ENCODE peak calls at places on chromosomes 3 and 15, in nine cellular contexts. One of them, this sample, is unnamed.

GRCh38 chr15:67670647-67671305 is 128.3 kb downstream of the MAP2K5 start:
- DNase-seq in non-pigmented ciliary epithelial cell: no peak
- DNase-seq in stimulated activated CD4-positive, alpha-beta T cell treated with anti-CD3 and anti-CD28 coated beads, Interleukin-15, amount 100 ng/mL, for 48 hours: no peak
- DNase-seq in cardiac fibroblast: peak; percentile 9
- DNase-seq in Panc1: no peak
- DNase-seq in endothelial cell: no peak
- DNase-seq in pulmonary artery endothelial cell: no peak
- DNase-seq in activated T-cell treated with anti-CD3 and anti-CD28 coated beads, Interleukin-2, amount 50 U/mL, for 72 hours: no peak
- DNase-seq in activated gamma-delta T cell: no peak
- DNase-seq in this sample: no peak

GRCh38 chr3:9468460-9468859 is 71.0 kb downstream of the SETD5 start:
- DNase-seq in non-pigmented ciliary epithelial cell: no peak
- DNase-seq in stimulated activated CD4-positive, alpha-beta T cell treated with anti-CD3 and anti-CD28 coated beads, Interleukin-15, amount 100 ng/mL, for 48 hours: peak; percentile 25
- DNase-seq in cardiac fibroblast: no peak
- DNase-seq in Panc1: no peak
- DNase-seq in endothelial cell: no peak
- DNase-seq in pulmonary artery endothelial cell: no peak
- DNase-seq in activated T-cell treated with anti-CD3 and anti-CD28 coated beads, Interleukin-2, amount 50 U/mL, for 72 hours: peak; percentile 16
- DNase-seq in activated gamma-delta T cell: no peak
- DNase-seq in this sample: no peak

GRCh38 chr3:69330891-69331400 is 54.9 kb downstream of the FRMD4B start:
- DNase-seq in non-pigmented ciliary epithelial cell: no peak
- DNase-seq in stimulated activated CD4-positive, alpha-beta T cell treated with anti-CD3 and anti-CD28 coated beads, Interleukin-15, amount 100 ng/mL, for 48 hours: no peak
- DNase-seq in cardiac fibroblast: peak; percentile 72
- DNase-seq in Panc1: no peak
- DNase-seq in endothelial cell: no peak
- DNase-seq in pulmonary artery endothelial cell: peak; percentile 70
- DNase-seq in activated T-cell treated with anti-CD3 and anti-CD28 coated beads, Interleukin-2, amount 50 U/mL, for 72 hours: no peak
- DNase-seq in activated gamma-delta T cell: no peak
- DNase-seq in this sample: no peak

GRCh38 chr3:119013951-119014350 is 20.7 kb downstream of the IGSF11 start:
- DNase-seq in non-pigmented ciliary epithelial cell: no peak
- DNase-seq in stimulated activated CD4-positive, alpha-beta T cell treated with anti-CD3 and anti-CD28 coated beads, Interleukin-15, amount 100 ng/mL, for 48 hours: no peak
- DNase-seq in cardiac fibroblast: no peak
- DNase-seq in Panc1: no peak
- DNase-seq in endothelial cell: no peak
- DNase-seq in pulmonary artery endothelial cell: no peak
- DNase-seq in activated T-cell treated with anti-CD3 and anti-CD28 coated beads, Interleukin-2, amount 50 U/mL, for 72 hours: no peak
- DNase-seq in activated gamma-delta T cell: no peak
- DNase-seq in this sample: no peak

GRCh38 chr3:6785726-6786125 is 75.2 kb upstream of the GRM7 start:
- DNase-seq in non-pigmented ciliary epithelial cell: peak; percentile 11
- DNase-seq in stimulated activated CD4-positive, alpha-beta T cell treated with anti-CD3 and anti-CD28 coated beads, Interleukin-15, amount 100 ng/mL, for 48 hours: no peak
- DNase-seq in cardiac fibroblast: no peak
- DNase-seq in Panc1: no peak
- DNase-seq in endothelial cell: no peak
- DNase-seq in pulmonary artery endothelial cell: no peak
- DNase-seq in activated T-cell treated with anti-CD3 and anti-CD28 coated beads, Interleukin-2, amount 50 U/mL, for 72 hours: no peak
- DNase-seq in activated gamma-delta T cell: no peak
- DNase-seq in this sample: no peak

GRCh38 chr3:128617557-128618397 is 32.8 kb downstream of the RPN1 start:
- DNase-seq in non-pigmented ciliary epithelial cell: peak; percentile 68
- DNase-seq in stimulated activated CD4-positive, alpha-beta T cell treated with anti-CD3 and anti-CD28 coated beads, Interleukin-15, amount 100 ng/mL, for 48 hours: peak; percentile 93
- DNase-seq in cardiac fibroblast: peak; percentile 98
- DNase-seq in Panc1: peak; percentile 78
- DNase-seq in endothelial cell: peak; percentile 99
- DNase-seq in pulmonary artery endothelial cell: peak; percentile 83
- DNase-seq in activated T-cell treated with anti-CD3 and anti-CD28 coated beads, Interleukin-2, amount 50 U/mL, for 72 hours: peak; percentile 99
- DNase-seq in activated gamma-delta T cell: peak; percentile 98
- DNase-seq in this sample: peak; percentile 99

GRCh38 chr3:81274671-81275070 is 486.8 kb downstream of the GBE1 start:
- DNase-seq in non-pigmented ciliary epithelial cell: no peak
- DNase-seq in stimulated activated CD4-positive, alpha-beta T cell treated with anti-CD3 and anti-CD28 coated beads, Interleukin-15, amount 100 ng/mL, for 48 hours: no peak
- DNase-seq in cardiac fibroblast: peak; percentile 31
- DNase-seq in Panc1: no peak
- DNase-seq in endothelial cell: no peak
- DNase-seq in pulmonary artery endothelial cell: no peak
- DNase-seq in activated T-cell treated with anti-CD3 and anti-CD28 coated beads, Interleukin-2, amount 50 U/mL, for 72 hours: no peak
- DNase-seq in activated gamma-delta T cell: no peak
- DNase-seq in this sample: no peak

GRCh38 chr15:67103869-67104268 is 38.5 kb downstream of the SMAD3 start:
- DNase-seq in non-pigmented ciliary epithelial cell: no peak
- DNase-seq in stimulated activated CD4-positive, alpha-beta T cell treated with anti-CD3 and anti-CD28 coated beads, Interleukin-15, amount 100 ng/mL, for 48 hours: no peak
- DNase-seq in cardiac fibroblast: no peak
- DNase-seq in Panc1: no peak
- DNase-seq in endothelial cell: no peak
- DNase-seq in pulmonary artery endothelial cell: no peak
- DNase-seq in activated T-cell treated with anti-CD3 and anti-CD28 coated beads, Interleukin-2, amount 50 U/mL, for 72 hours: no peak
- DNase-seq in activated gamma-delta T cell: no peak
- DNase-seq in this sample: no peak

GRCh38 chr15:82944840-82945239 is 7.7 kb downstream of the HOMER2 start:
- DNase-seq in non-pigmented ciliary epithelial cell: no peak
- DNase-seq in stimulated activated CD4-positive, alpha-beta T cell treated with anti-CD3 and anti-CD28 coated beads, Interleukin-15, amount 100 ng/mL, for 48 hours: no peak
- DNase-seq in cardiac fibroblast: no peak
- DNase-seq in Panc1: no peak
- DNase-seq in endothelial cell: no peak
- DNase-seq in pulmonary artery endothelial cell: no peak
- DNase-seq in activated T-cell treated with anti-CD3 and anti-CD28 coated beads, Interleukin-2, amount 50 U/mL, for 72 hours: no peak
- DNase-seq in activated gamma-delta T cell: no peak
- DNase-seq in this sample: no peak

GRCh38 chr3:173510565-173510964 is 113.0 kb downstream of the NLGN1 start:
- DNase-seq in non-pigmented ciliary epithelial cell: no peak
- DNase-seq in stimulated activated CD4-positive, alpha-beta T cell treated with anti-CD3 and anti-CD28 coated beads, Interleukin-15, amount 100 ng/mL, for 48 hours: no peak
- DNase-seq in cardiac fibroblast: no peak
- DNase-seq in Panc1: no peak
- DNase-seq in endothelial cell: no peak
- DNase-seq in pulmonary artery endothelial cell: no peak
- DNase-seq in activated T-cell treated with anti-CD3 and anti-CD28 coated beads, Interleukin-2, amount 50 U/mL, for 72 hours: no peak
- DNase-seq in activated gamma-delta T cell: no peak
- DNase-seq in this sample: no peak

GRCh38 chr3:10558726-10559125 is 53.3 kb upstream of the ATP2B2 start:
- DNase-seq in non-pigmented ciliary epithelial cell: no peak
- DNase-seq in stimulated activated CD4-positive, alpha-beta T cell treated with anti-CD3 and anti-CD28 coated beads, Interleukin-15, amount 100 ng/mL, for 48 hours: no peak
- DNase-seq in cardiac fibroblast: no peak
- DNase-seq in Panc1: no peak
- DNase-seq in endothelial cell: no peak
- DNase-seq in pulmonary artery endothelial cell: no peak
- DNase-seq in activated T-cell treated with anti-CD3 and anti-CD28 coated beads, Interleukin-2, amount 50 U/mL, for 72 hours: no peak
- DNase-seq in activated gamma-delta T cell: no peak
- DNase-seq in this sample: no peak

GRCh38 chr3:70982274-70982673 is 601.3 kb downstream of the FOXP1 start:
- DNase-seq in non-pigmented ciliary epithelial cell: no peak
- DNase-seq in stimulated activated CD4-positive, alpha-beta T cell treated with anti-CD3 and anti-CD28 coated beads, Interleukin-15, amount 100 ng/mL, for 48 hours: no peak
- DNase-seq in cardiac fibroblast: peak; percentile 49
- DNase-seq in Panc1: no peak
- DNase-seq in endothelial cell: no peak
- DNase-seq in pulmonary artery endothelial cell: no peak
- DNase-seq in activated T-cell treated with anti-CD3 and anti-CD28 coated beads, Interleukin-2, amount 50 U/mL, for 72 hours: no peak
- DNase-seq in activated gamma-delta T cell: no peak
- DNase-seq in this sample: no peak

GRCh38 chr3:139937674-139938279 is 2.8 kb downstream of the CLSTN2 start:
- DNase-seq in non-pigmented ciliary epithelial cell: no peak
- DNase-seq in stimulated activated CD4-positive, alpha-beta T cell treated with anti-CD3 and anti-CD28 coated beads, Interleukin-15, amount 100 ng/mL, for 48 hours: peak; percentile 8
- DNase-seq in cardiac fibroblast: peak; percentile 62
- DNase-seq in Panc1: peak; percentile 17
- DNase-seq in endothelial cell: peak; percentile 50
- DNase-seq in pulmonary artery endothelial cell: no peak
- DNase-seq in activated T-cell treated with anti-CD3 and anti-CD28 coated beads, Interleukin-2, amount 50 U/mL, for 72 hours: peak; percentile 26
- DNase-seq in activated gamma-delta T cell: no peak
- DNase-seq in this sample: no peak

GRCh38 chr15:69150336-69150735 is 10.1 kb upstream of the GLCE start:
- DNase-seq in non-pigmented ciliary epithelial cell: no peak
- DNase-seq in stimulated activated CD4-positive, alpha-beta T cell treated with anti-CD3 and anti-CD28 coated beads, Interleukin-15, amount 100 ng/mL, for 48 hours: no peak
- DNase-seq in cardiac fibroblast: no peak
- DNase-seq in Panc1: no peak
- DNase-seq in endothelial cell: no peak
- DNase-seq in pulmonary artery endothelial cell: no peak
- DNase-seq in activated T-cell treated with anti-CD3 and anti-CD28 coated beads, Interleukin-2, amount 50 U/mL, for 72 hours: no peak
- DNase-seq in activated gamma-delta T cell: no peak
- DNase-seq in this sample: no peak

GRCh38 chr3:117628896-117629295 is 919.3 kb downstream of the TUSC7 start:
- DNase-seq in non-pigmented ciliary epithelial cell: peak; percentile 44
- DNase-seq in stimulated activated CD4-positive, alpha-beta T cell treated with anti-CD3 and anti-CD28 coated beads, Interleukin-15, amount 100 ng/mL, for 48 hours: no peak
- DNase-seq in cardiac fibroblast: peak; percentile 64
- DNase-seq in Panc1: no peak
- DNase-seq in endothelial cell: no peak
- DNase-seq in pulmonary artery endothelial cell: peak; percentile 86
- DNase-seq in activated T-cell treated with anti-CD3 and anti-CD28 coated beads, Interleukin-2, amount 50 U/mL, for 72 hours: no peak
- DNase-seq in activated gamma-delta T cell: no peak
- DNase-seq in this sample: no peak